ENCODE peak calls at places on chromosomes 6 and 20, in seven cellular contexts. K is fibroblast of lung; Q is CD8-positive, alpha-beta T cell; W is heart right ventricle; B is testis; Y is AG04450; P is IMR-90. N is an unnamed sample. For H3K9me3, the result is how much of the 10 kb centered on the place peaks cover.

GRCh38 chr6:136446579-136447182 is 103.5 kb downstream of the MAP7 start:
- DNase-seq in Q (no peak), P (peak), K (peak), Y (peak), B (no peak), W (no peak), N (no peak)

GRCh38 chr6:52538921-52539354 is 37.9 kb downstream of the TRAM2 start:
- DNase-seq in P (peak), K (peak), Q (no peak), B (no peak), Y (no peak), W (no peak), N (no peak)

GRCh38 chr6:137097526-137097925 is 52.8 kb upstream of the IL20RA start:
- DNase-seq in W (no peak), Y (no peak), P (no peak), Q (no peak), K (no peak), B (no peak), N (no peak)

GRCh38 chr6:4316867-4317400 is 181.6 kb upstream of the ECI2 start:
- DNase-seq in W (peak), K (peak), Y (peak), Q (no peak), P (peak), B (no peak), N (no peak)

GRCh38 chr6:6815732-6816131 is 227.2 kb downstream of the LY86 start:
- DNase-seq in K (peak), B (no peak), Q (no peak), P (no peak), W (no peak), Y (no peak), N (no peak)

GRCh38 chr20:10005885-10006284 is 28.9 kb upstream of the ANKEF1 start:
- DNase-seq in W (no peak), B (no peak), Y (no peak), Q (no peak), P (no peak), K (no peak), N (no peak)

GRCh38 chr6:14506656-14507242 is 389.2 kb downstream of the CD83 start:
- DNase-seq in P (no peak), B (no peak), Q (no peak), Y (no peak), K (no peak), W (no peak), N (no peak)

GRCh38 chr6:45681860-45682488 is 304.2 kb upstream of the SUPT3H start:
- DNase-seq in Q (peak), P (no peak), W (no peak), B (no peak), Y (no peak), K (peak), N (no peak)

GRCh38 chr20:57818418-57818817 is 108.6 kb upstream of the PMEPA1 start:
- DNase-seq in B (no peak), K (no peak), Y (no peak), P (no peak), Q (no peak), W (no peak), N (peak)

GRCh38 chr6:33205172-33206026 is 944 bp downstream of the HSD17B8 start:
- DNase-seq in W (no peak), Y (no peak), K (peak), Q (peak), B (no peak), P (peak), N (no peak)

GRCh38 chr20:2358006-2358405 is 22.7 kb upstream of the TGM6 start:
- DNase-seq in B (no peak), W (no peak), K (no peak), Y (no peak), P (no peak), Q (no peak), N (no peak)

GRCh38 chr6:127406122-127406521 is 53.1 kb downstream of the KIAA0408 start:
- DNase-seq in B (no peak), Y (no peak), P (no peak), W (no peak), K (no peak), Q (no peak), N (no peak)

GRCh38 chr20:48338717-48339116 is 489.1 kb downstream of the PREX1 start:
- DNase-seq in Y (peak), Q (no peak), K (peak), B (no peak), P (peak), W (no peak), N (no peak)

GRCh38 chr6:209432-210103 is 82.7 kb upstream of the DUSP22 start:
- DNase-seq in W (no peak), K (no peak), Q (no peak), P (no peak), Y (no peak), B (no peak), N (no peak)

GRCh38 chr20:50027611-50028105 is 44.9 kb downstream of the SNAI1 start:
- DNase-seq in K (peak), W (peak), B (no peak), P (peak), Q (no peak), Y (peak), N (peak)

GRCh38 chr6:36906539-36906938 is 20.8 kb downstream of the C6orf89 start:
- DNase-seq in K (no peak), P (no peak), Q (no peak), Y (no peak), B (no peak), W (peak), N (no peak)

GRCh38 chr6:138531387-138531786 is 32.1 kb upstream of the NHSL1 start:
- DNase-seq in K (no peak), W (no peak), P (no peak), Q (no peak), Y (no peak), B (no peak), N (no peak)

GRCh38 chr6:34951741-34952140 is 62.7 kb downstream of the ANKS1A start:
- DNase-seq in B (no peak), K (no peak), W (no peak), Y (no peak), Q (no peak), P (no peak), N (no peak)

GRCh38 chr6:147506704-147507114 is 1.8 kb upstream of the SAMD5 start:
- DNase-seq in P (peak), Q (no peak), K (peak), Y (no peak), B (peak), W (peak), N (peak)

GRCh38 chr6:164021589-164022290 is 607.2 kb downstream of the QKI start:
- DNase-seq in Y (no peak), Q (no peak), K (no peak), W (no peak), B (peak), P (no peak), N (no peak)

GRCh38 chr20:41078329-41078728 is 49.7 kb downstream of the TOP1 start:
- DNase-seq in K (peak), W (no peak), Q (no peak), B (no peak), Y (no peak), P (peak), N (no peak)

GRCh38 chr6:30326446-30327231 is at the start of gene TRIM39:
- DNase-seq in P (peak), K (peak), B (peak), Q (peak), Y (peak), W (peak), N (peak)

GRCh38 chr6:168355716-168356522 is 36.3 kb upstream of the DACT2 start:
- DNase-seq in Y (no peak), P (no peak), W (peak), Q (no peak), K (no peak), B (peak), N (peak)

GRCh38 chr6:26609463-26609862 is 12.7 kb downstream of the ABT1 start:
- DNase-seq in Y (no peak), P (no peak), B (no peak), Q (no peak), K (no peak), W (no peak), N (no peak)

GRCh38 chr20:45407067-45407745 is 883 bp upstream of the DBNDD2 start:
- DNase-seq in P (no peak), K (peak), W (peak), B (peak), Y (no peak), Q (no peak), N (no peak)

GRCh38 chr20:57399587-57400261 is 8.5 kb downstream of the RBM38 start:
- DNase-seq in Y (no peak), Q (peak), W (peak), B (peak), P (peak), K (peak), N (no peak)

GRCh38 chr20:23668477-23668951 is 20.3 kb downstream of the CST4 start:
- DNase-seq in P (peak), Y (no peak), B (peak), K (peak), Q (no peak), W (no peak), N (peak)

GRCh38 chr6:36493859-36494258 is 51.1 kb downstream of the KCTD20 start:
- DNase-seq in B (no peak), Q (no peak), P (no peak), K (peak), Y (no peak), W (no peak), N (no peak)

GRCh38 chr6:139338845-139339244 is 35.6 kb downstream of the CITED2 start:
- DNase-seq in Y (no peak), W (no peak), B (no peak), K (no peak), P (peak), Q (no peak), N (no peak)

GRCh38 chr20:50464026-50464724 is 46.0 kb upstream of the PTPN1 start:
- DNase-seq in Q (peak), Y (no peak), W (peak), K (peak), P (peak), B (peak), N (peak)

GRCh38 chr6:42428326-42429041 is 23.2 kb downstream of the TRERF1 start:
- DNase-seq in Y (no peak), P (peak), Q (peak), K (peak), W (peak), B (no peak), N (no peak)

GRCh38 chr6:7758456-7758855 is 32.6 kb downstream of the BMP6 start:
- DNase-seq in K (peak), P (peak), B (no peak), Q (no peak), W (no peak), Y (peak), N (no peak)

GRCh38 chr6:5671162-5671561 is 335.6 kb downstream of the NRN1 start:
- DNase-seq in B (peak), Q (no peak), Y (no peak), P (peak), K (peak), W (no peak), N (no peak)

GRCh38 chr20:50034567-50035170 is 51.9 kb downstream of the SNAI1 start:
- DNase-seq in Y (no peak), W (peak), K (peak), B (no peak), P (peak), Q (no peak), N (no peak)

GRCh38 chr6:51542466-51542865 is 544.9 kb downstream of the PKHD1 start:
- DNase-seq in W (no peak), Y (no peak), P (no peak), B (no peak), K (no peak), Q (no peak), N (no peak)

GRCh38 chr6:122746708-122747107 is 32.8 kb upstream of the FABP7 start:
- DNase-seq in B (no peak), K (no peak), Q (no peak), P (no peak), W (no peak), Y (no peak), N (no peak)
- H3K4me3 ChIP-seq in B (no peak), K (no peak), Q (no peak), P (no peak), W (no peak), Y (no peak), N (no peak)

DNA sequence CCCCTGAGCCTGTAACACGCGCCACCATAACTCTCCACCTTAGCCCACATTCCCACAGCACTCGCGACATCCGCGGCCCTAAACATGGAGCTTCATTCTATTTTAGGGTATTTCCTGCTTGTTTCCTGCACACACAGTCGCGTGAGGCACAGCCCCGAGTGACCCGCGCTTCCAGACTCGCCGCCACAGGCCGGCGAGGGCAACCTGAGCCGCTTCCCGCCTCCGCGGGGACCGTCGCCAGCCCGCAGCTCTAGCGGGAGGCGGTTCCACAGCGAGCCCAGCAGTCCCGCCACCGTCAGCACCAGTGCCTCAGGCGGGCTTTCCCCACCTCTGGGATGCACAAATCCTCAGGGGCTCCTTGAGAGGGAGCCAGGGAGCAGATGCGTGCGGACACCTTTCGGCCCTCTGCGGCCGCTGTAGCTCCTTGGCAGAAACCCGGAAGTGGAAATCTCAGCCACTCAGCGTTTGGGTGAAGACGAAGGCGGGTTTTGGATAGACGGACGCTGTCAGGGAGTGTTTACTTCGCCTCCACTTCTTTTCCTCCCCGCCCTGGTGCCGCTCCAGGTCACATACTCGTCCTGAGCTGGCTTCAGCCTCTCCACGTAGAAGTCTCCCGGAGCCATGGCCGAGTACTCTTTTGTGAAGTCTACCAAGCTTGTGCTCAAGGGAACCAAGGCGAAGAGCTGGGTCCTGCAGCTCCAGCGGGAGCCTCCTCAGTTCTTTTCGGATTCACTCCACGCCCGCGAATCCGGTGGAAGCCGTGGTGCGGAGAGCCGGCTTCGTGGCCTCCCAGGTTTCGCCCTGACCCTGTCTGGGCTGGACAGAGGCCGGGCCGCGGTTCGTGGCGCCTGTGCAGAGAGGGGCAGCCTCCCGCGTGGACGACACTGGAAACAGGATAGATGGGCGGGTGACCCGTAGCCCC is 2177.4 kb upstream of the DEFB115 start:
- DNase-seq in Q (no peak), Y (no peak), K (peak), B (peak), P (no peak), W (peak), N (peak)
- H3K9me3 ChIP-seq in Q (under half), Y (under half), K (under half), B (under half), P (under half), W (under half), N (under half)

DNA sequence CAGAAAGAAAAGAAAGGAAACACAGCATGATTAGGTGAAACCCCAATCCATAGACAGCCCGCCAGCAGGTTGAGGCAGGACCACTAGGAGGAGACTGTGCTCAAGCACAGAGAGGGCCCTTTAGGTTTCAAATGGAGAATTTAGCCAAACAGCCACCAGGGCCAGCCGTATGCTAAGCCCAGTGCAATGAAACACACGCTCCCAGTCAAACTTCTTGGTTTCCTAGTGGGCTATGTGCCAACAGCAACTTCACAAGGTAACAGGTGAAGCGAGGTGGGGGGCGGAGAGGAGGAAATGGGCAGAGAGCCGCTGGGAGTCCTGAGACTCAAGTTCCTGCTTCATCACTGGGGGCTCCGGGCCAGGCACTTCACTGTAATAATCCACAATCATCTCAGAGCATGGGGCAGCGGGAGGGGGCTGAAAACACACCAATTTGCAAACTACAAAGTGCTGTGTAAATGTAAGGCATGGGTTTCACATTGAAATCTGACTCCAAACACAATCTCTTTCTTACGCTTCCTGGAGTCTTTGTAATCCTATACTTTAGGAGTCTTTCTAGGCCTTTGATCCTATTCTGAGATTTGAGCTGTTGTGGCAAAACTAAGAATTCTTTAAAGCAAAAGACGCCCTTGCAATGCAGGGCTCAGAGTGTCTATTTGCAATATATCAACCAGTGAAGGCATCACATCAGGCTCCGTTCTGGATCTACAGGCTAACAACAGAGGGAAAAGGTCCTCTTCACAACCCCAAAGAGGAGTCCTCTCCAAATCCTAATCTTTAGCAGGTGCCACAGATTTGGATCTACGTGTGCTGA is 117.3 kb downstream of the OPRM1 start:
- DNase-seq in P (peak), W (no peak), B (peak), Y (no peak), K (peak), Q (peak), N (peak)
- TF ChIP-seq CTCF in P (peak), W (peak), B (peak), Y (peak), K (peak), Q (peak), N (peak)

GRCh38 chr6:134177236-134177635 is 124.8 kb upstream of the SLC2A12 start:
- DNase-seq in K (no peak), Q (no peak), B (no peak), W (no peak), P (no peak), Y (no peak), N (no peak)
- H3K4me3 ChIP-seq in K (no peak), Q (peak), B (no peak), W (no peak), P (peak), Y (no peak), N (no peak)

GRCh38 chr6:122161136-122161535 is 238.3 kb upstream of the HSF2 start:
- DNase-seq in Q (no peak), W (no peak), P (no peak), B (no peak), Y (no peak), K (no peak), N (no peak)
- H3K9me3 ChIP-seq in Q (under half), W (under half), P (under half), B (under half), Y (under half), K (under half), N (under half)

GRCh38 chr6:167045828-167046580 is 46.8 kb downstream of the CEP43 start:
- DNase-seq in K (no peak), P (no peak), Q (no peak), Y (no peak), W (no peak), B (no peak), N (no peak)
- TF ChIP-seq CTCF in K (no peak), P (no peak), Q (no peak), Y (peak), W (no peak), B (no peak), N (peak)

DNA sequence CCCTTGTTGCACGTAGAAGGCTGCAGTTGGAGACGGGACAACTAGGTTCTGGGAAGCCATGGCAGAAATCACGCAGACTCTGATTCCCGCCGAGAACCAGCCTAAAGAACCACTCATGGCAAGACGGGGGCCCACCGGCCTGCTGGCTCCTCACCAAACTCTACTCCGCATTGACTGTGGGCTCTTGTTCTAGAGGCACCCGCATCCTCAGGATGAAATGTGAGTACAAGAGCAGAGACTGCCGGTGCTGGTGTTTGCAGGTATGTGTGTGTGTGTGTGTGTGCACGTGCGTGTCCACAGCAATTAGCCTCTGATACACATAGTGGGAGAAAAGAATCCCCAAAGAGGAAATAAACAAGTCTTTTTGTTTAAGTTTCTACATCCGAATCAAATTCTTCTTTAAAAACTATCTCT is 42.3 kb upstream of the NR2E1 start:
- DNase-seq in W (no peak), Q (no peak), Y (no peak), P (no peak), K (no peak), B (no peak), N (no peak)
- H3K4me3 ChIP-seq in W (no peak), Q (no peak), Y (no peak), P (no peak), K (no peak), B (no peak), N (no peak)

DNA sequence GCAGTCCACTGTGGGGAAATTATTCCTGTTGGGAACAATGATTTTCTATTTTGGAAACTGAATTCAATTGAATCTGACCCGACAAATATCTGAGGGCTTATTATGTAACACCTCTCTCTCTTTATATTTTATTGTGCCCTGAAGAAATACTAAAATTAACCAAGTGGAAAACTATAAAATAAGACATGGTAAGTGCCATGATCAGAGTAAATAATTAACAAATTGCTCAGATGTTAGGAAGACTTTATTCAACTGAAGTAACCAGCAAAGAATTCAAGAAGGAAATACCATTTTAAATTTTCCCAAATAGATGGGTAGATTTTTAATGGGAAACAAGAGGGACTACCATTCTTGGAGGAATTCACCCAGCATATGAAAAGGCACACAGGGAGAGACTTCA is 632.9 kb downstream of the MAFB start:
- DNase-seq in W (no peak), Q (no peak), B (no peak), P (no peak), K (no peak), Y (no peak), N (no peak)
- H3K9me3 ChIP-seq in W (under half), Q (under half), B (under half), P (under half), K (under half), Y (under half), N (under half)

N was measured in BE2C.